ENCODE peak calls at places on chromosome 16, in six cellular contexts. One of them, this sample, is unnamed.

GRCh38 chr16:70793851-70794502 is 7.0 kb downstream of the VAC14 start:
- DNase-seq in heart left ventricle: no peak
- DNase-seq in OCI-LY7: no peak
- DNase-seq in fibroblast of lung: no peak
- DNase-seq in MM.1S: peak; percentile 59
- DNase-seq in stomach: no peak
- DNase-seq in this sample: no peak

GRCh38 chr16:47779201-47780016 is 318.3 kb downstream of the PHKB start:
- DNase-seq in heart left ventricle: no peak
- DNase-seq in fibroblast of lung: peak; percentile 52
- DNase-seq in stomach: no peak
- DNase-seq in OCI-LY7: no peak
- DNase-seq in MM.1S: peak; percentile 57
- DNase-seq in this sample: no peak

GRCh38 chr16:70726869-70727494 is 41.1 kb upstream of the MTSS2 start:
- DNase-seq in stomach: no peak
- DNase-seq in OCI-LY7: no peak
- DNase-seq in heart left ventricle: peak; percentile 64
- DNase-seq in MM.1S: no peak
- DNase-seq in fibroblast of lung: no peak
- DNase-seq in this sample: peak; percentile 78

GRCh38 chr16:55051571-55051970 is 120.9 kb downstream of the IRX5 start:
- DNase-seq in stomach: no peak
- DNase-seq in heart left ventricle: no peak
- DNase-seq in fibroblast of lung: no peak
- DNase-seq in MM.1S: no peak
- DNase-seq in OCI-LY7: no peak
- DNase-seq in this sample: no peak

GRCh38 chr16:49620158-49620867 is 235.6 kb downstream of the ZNF423 start:
- DNase-seq in MM.1S: no peak
- DNase-seq in OCI-LY7: no peak
- DNase-seq in stomach: peak; percentile 72
- DNase-seq in fibroblast of lung: peak; percentile 76
- DNase-seq in heart left ventricle: peak; percentile 71
- DNase-seq in this sample: peak; percentile 93

GRCh38 chr16:13181432-13181831 is 280.0 kb downstream of the SHISA9 start:
- DNase-seq in MM.1S: no peak
- DNase-seq in heart left ventricle: no peak
- DNase-seq in fibroblast of lung: no peak
- DNase-seq in stomach: no peak
- DNase-seq in OCI-LY7: no peak
- DNase-seq in this sample: no peak

GRCh38 chr16:11386791-11387546 is 41.7 kb downstream of the RMI2 start:
- DNase-seq in MM.1S: no peak
- DNase-seq in stomach: peak; percentile 57
- DNase-seq in fibroblast of lung: no peak
- DNase-seq in OCI-LY7: peak; percentile 40
- DNase-seq in heart left ventricle: no peak
- DNase-seq in this sample: peak; percentile 58

GRCh38 chr16:50688083-50688482 is 5.3 kb upstream of the NOD2 start:
- DNase-seq in heart left ventricle: peak; percentile 14
- DNase-seq in fibroblast of lung: no peak
- DNase-seq in OCI-LY7: no peak
- DNase-seq in MM.1S: no peak
- DNase-seq in stomach: no peak
- DNase-seq in this sample: no peak

GRCh38 chr16:27048316-27048715 is 18.4 kb upstream of the C16orf82 start:
- DNase-seq in stomach: no peak
- DNase-seq in MM.1S: no peak
- DNase-seq in fibroblast of lung: no peak
- DNase-seq in heart left ventricle: no peak
- DNase-seq in OCI-LY7: no peak
- DNase-seq in this sample: no peak

GRCh38 chr16:68972720-68973119 is 129.4 kb downstream of the TANGO6 start:
- DNase-seq in heart left ventricle: peak; percentile 20
- DNase-seq in OCI-LY7: no peak
- DNase-seq in stomach: no peak
- DNase-seq in fibroblast of lung: peak; percentile 78
- DNase-seq in MM.1S: no peak
- DNase-seq in this sample: no peak

GRCh38 chr16:55503726-55504553 is 4.9 kb upstream of the LPCAT2 start:
- DNase-seq in MM.1S: no peak
- DNase-seq in stomach: no peak
- DNase-seq in OCI-LY7: no peak
- DNase-seq in heart left ventricle: no peak
- DNase-seq in fibroblast of lung: no peak
- DNase-seq in this sample: no peak

GRCh38 chr16:26765087-26765486 is 301.6 kb upstream of the C16orf82 start:
- DNase-seq in OCI-LY7: peak; percentile 10
- DNase-seq in heart left ventricle: no peak
- DNase-seq in fibroblast of lung: no peak
- DNase-seq in stomach: no peak
- DNase-seq in MM.1S: no peak
- DNase-seq in this sample: no peak

GRCh38 chr16:77221482-77221881 is 22.3 kb downstream of the SYCE1L start:
- DNase-seq in OCI-LY7: no peak
- DNase-seq in MM.1S: no peak
- DNase-seq in heart left ventricle: no peak
- DNase-seq in fibroblast of lung: no peak
- DNase-seq in stomach: no peak
- DNase-seq in this sample: no peak

GRCh38 chr16:31421587-31421986 is 6.6 kb downstream of the COX6A2 start:
- DNase-seq in heart left ventricle: no peak
- DNase-seq in MM.1S: no peak
- DNase-seq in OCI-LY7: no peak
- DNase-seq in stomach: no peak
- DNase-seq in fibroblast of lung: no peak
- DNase-seq in this sample: no peak

GRCh38 chr16:55832788-55833583 is at the start of gene CES1:
- DNase-seq in MM.1S: no peak
- DNase-seq in heart left ventricle: peak; percentile 39
- DNase-seq in fibroblast of lung: no peak
- DNase-seq in stomach: no peak
- DNase-seq in OCI-LY7: no peak
- DNase-seq in this sample: peak; percentile 90

GRCh38 chr16:78503501-78504110 is 404.2 kb downstream of the WWOX start:
- DNase-seq in fibroblast of lung: peak; percentile 45
- DNase-seq in stomach: peak; percentile 61
- DNase-seq in MM.1S: peak; percentile 16
- DNase-seq in heart left ventricle: peak; percentile 53
- DNase-seq in OCI-LY7: peak; percentile 39
- DNase-seq in this sample: no peak

GRCh38 chr16:81519298-81520150 is 74.9 kb downstream of the CMIP start:
- DNase-seq in OCI-LY7: peak; percentile 41
- DNase-seq in fibroblast of lung: no peak
- DNase-seq in MM.1S: peak; percentile 27
- DNase-seq in stomach: no peak
- DNase-seq in heart left ventricle: no peak
- DNase-seq in this sample: no peak

GRCh38 chr16:85436636-85437160 is 176.4 kb upstream of the GSE1 start:
- DNase-seq in stomach: peak; percentile 57
- DNase-seq in fibroblast of lung: no peak
- DNase-seq in heart left ventricle: peak; percentile 49
- DNase-seq in OCI-LY7: no peak
- DNase-seq in MM.1S: no peak
- DNase-seq in this sample: no peak
- H3K4me1 ChIP-seq in stomach: peaks cover 22% of the 10 kb centered on the region
- H3K4me1 ChIP-seq in fibroblast of lung: no peaks in the 10 kb centered on the region
- H3K4me1 ChIP-seq in heart left ventricle: no peaks in the 10 kb centered on the region
- H3K4me1 ChIP-seq in OCI-LY7: no peaks in the 10 kb centered on the region
- H3K4me1 ChIP-seq in MM.1S: no peaks in the 10 kb centered on the region
- H3K4me1 ChIP-seq in this sample: no peaks in the 10 kb centered on the region

DNA sequence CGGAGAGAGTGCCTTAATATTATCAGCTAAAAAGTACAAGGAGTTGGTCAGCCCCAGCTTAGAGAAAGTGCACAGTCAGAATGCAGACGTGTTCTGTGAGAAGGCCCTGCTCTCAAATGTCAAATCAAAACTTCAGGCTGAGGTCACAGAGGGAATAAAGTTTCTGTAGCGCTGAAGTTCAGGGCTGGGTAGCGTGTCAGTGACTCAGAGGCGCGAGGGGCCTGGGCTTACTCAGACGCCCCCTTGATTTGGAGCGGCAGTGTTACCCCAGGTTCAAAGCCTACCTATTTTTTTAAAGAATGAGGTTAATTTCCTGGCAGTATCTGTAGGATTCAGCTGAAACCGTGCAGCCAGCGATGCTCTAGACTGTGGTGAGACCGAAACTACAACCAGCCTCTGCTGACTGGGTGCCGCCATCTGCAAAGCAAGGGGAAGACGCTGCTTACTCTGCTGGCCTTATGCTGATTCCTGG is 4.8 kb downstream of the CIAO3 start:
- DNase-seq in heart left ventricle: no peak
- DNase-seq in stomach: no peak
- DNase-seq in OCI-LY7: no peak
- DNase-seq in MM.1S: peak; percentile 88
- DNase-seq in fibroblast of lung: no peak
- DNase-seq in this sample: no peak
- H3K4me1 ChIP-seq in heart left ventricle: peaks cover 11% of the 10 kb centered on the region
- H3K4me1 ChIP-seq in stomach: peaks cover 10% of the 10 kb centered on the region
- H3K4me1 ChIP-seq in OCI-LY7: peaks cover 43% of the 10 kb centered on the region
- H3K4me1 ChIP-seq in MM.1S: peaks cover 38% of the 10 kb centered on the region
- H3K4me1 ChIP-seq in fibroblast of lung: no peaks in the 10 kb centered on the region
- H3K4me1 ChIP-seq in this sample: peaks cover 9% of the 10 kb centered on the region

GRCh38 chr16:2042171-2042570 is 5.5 kb downstream of the NTHL1 start:
- DNase-seq in fibroblast of lung: no peak
- DNase-seq in stomach: peak; percentile 82
- DNase-seq in heart left ventricle: peak; percentile 75
- DNase-seq in MM.1S: no peak
- DNase-seq in OCI-LY7: no peak
- DNase-seq in this sample: no peak
- H3K4me1 ChIP-seq in fibroblast of lung: peaks cover 36% of the 10 kb centered on the region
- H3K4me1 ChIP-seq in stomach: peaks cover 67% of the 10 kb centered on the region
- H3K4me1 ChIP-seq in heart left ventricle: peaks cover 72% of the 10 kb centered on the region
- H3K4me1 ChIP-seq in MM.1S: no peaks in the 10 kb centered on the region
- H3K4me1 ChIP-seq in OCI-LY7: peaks cover 11% of the 10 kb centered on the region
- H3K4me1 ChIP-seq in this sample: peaks cover 29% of the 10 kb centered on the region

DNA sequence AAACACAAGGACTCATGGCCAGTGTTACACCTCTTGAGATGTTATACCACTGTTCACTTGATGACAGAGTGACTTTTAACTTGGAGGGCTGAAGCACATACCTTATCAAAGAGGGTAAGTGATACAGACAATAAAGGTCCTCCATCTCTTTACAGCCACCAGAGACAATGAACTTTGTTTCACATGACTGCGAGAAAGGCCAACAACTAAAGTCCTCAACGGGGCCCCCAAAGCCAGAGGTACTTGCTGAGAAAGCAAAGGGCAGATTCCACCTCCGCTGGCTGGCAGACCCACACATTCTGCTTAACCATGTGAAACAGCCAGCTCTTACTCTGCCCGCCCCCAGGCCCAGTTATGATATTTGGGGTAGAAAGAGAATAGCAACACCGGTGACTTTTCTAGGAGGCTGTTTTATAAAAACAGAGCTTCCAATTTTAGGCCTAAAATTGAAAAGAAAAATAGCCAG is 21.4 kb downstream of the DCUN1D3 start:
- DNase-seq in stomach: no peak
- DNase-seq in MM.1S: no peak
- DNase-seq in fibroblast of lung: no peak
- DNase-seq in OCI-LY7: no peak
- DNase-seq in heart left ventricle: no peak
- DNase-seq in this sample: no peak
- H3K4me1 ChIP-seq in stomach: peaks cover 48% of the 10 kb centered on the region
- H3K4me1 ChIP-seq in MM.1S: peaks cover 17% of the 10 kb centered on the region
- H3K4me1 ChIP-seq in fibroblast of lung: peaks cover 9% of the 10 kb centered on the region
- H3K4me1 ChIP-seq in OCI-LY7: peaks cover 20% of the 10 kb centered on the region
- H3K4me1 ChIP-seq in heart left ventricle: peaks cover 17% of the 10 kb centered on the region
- H3K4me1 ChIP-seq in this sample: peaks cover 26% of the 10 kb centered on the region

GRCh38 chr16:4377573-4378146 is 6.0 kb downstream of the VASN start:
- DNase-seq in heart left ventricle: no peak
- DNase-seq in OCI-LY7: no peak
- DNase-seq in MM.1S: no peak
- DNase-seq in fibroblast of lung: no peak
- DNase-seq in stomach: peak; percentile 53
- DNase-seq in this sample: no peak
- H3K4me1 ChIP-seq in heart left ventricle: peaks cover 45% of the 10 kb centered on the region
- H3K4me1 ChIP-seq in OCI-LY7: peaks cover 8% of the 10 kb centered on the region
- H3K4me1 ChIP-seq in MM.1S: no peaks in the 10 kb centered on the region
- H3K4me1 ChIP-seq in fibroblast of lung: peaks cover 48% of the 10 kb centered on the region
- H3K4me1 ChIP-seq in stomach: peaks cover 64% of the 10 kb centered on the region
- H3K4me1 ChIP-seq in this sample: peaks cover 42% of the 10 kb centered on the region

GRCh38 chr16:72936408-72936807 is 111.5 kb downstream of the ZFHX3 start:
- DNase-seq in OCI-LY7: no peak
- DNase-seq in fibroblast of lung: no peak
- DNase-seq in heart left ventricle: no peak
- DNase-seq in stomach: no peak
- DNase-seq in MM.1S: no peak
- DNase-seq in this sample: no peak

GRCh38 chr16:72939247-72939646 is 108.7 kb downstream of the ZFHX3 start:
- DNase-seq in heart left ventricle: peak; percentile 37
- DNase-seq in OCI-LY7: no peak
- DNase-seq in stomach: no peak
- DNase-seq in MM.1S: no peak
- DNase-seq in fibroblast of lung: peak; percentile 42
- DNase-seq in this sample: no peak

GRCh38 chr16:72937360-72937759 is 110.6 kb downstream of the ZFHX3 start:
- DNase-seq in fibroblast of lung: no peak
- DNase-seq in stomach: no peak
- DNase-seq in heart left ventricle: no peak
- DNase-seq in MM.1S: no peak
- DNase-seq in OCI-LY7: no peak
- DNase-seq in this sample: no peak

GRCh38 chr16:72935896-72936295 is 112.0 kb downstream of the ZFHX3 start:
- DNase-seq in MM.1S: no peak
- DNase-seq in OCI-LY7: no peak
- DNase-seq in heart left ventricle: no peak
- DNase-seq in stomach: no peak
- DNase-seq in fibroblast of lung: no peak
- DNase-seq in this sample: peak; percentile 70

DNA sequence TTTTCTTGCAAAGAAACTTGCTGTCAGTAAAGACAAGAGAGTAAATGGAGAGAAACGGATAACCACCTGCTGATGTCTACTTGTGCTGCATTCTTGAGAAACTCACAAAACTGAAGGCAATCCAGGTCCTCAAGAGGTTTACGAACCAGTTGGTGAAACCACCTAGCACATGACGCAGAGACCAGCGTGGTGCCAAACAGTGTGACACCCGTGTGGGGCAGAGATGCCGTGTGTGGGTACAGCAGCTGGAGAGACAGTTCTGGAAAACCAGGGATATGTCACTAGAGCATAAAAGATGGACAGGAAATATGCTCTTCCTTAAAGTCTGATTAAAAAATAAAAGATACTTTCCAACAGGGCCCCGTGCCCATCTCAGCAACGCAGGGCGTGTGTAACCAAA is 110.0 kb downstream of the ZFHX3 start:
- DNase-seq in MM.1S: no peak
- DNase-seq in fibroblast of lung: no peak
- DNase-seq in OCI-LY7: no peak
- DNase-seq in heart left ventricle: no peak
- DNase-seq in stomach: no peak
- DNase-seq in this sample: no peak
- H3K4me1 ChIP-seq in MM.1S: no peaks in the 10 kb centered on the region
- H3K4me1 ChIP-seq in fibroblast of lung: peaks cover 14% of the 10 kb centered on the region
- H3K4me1 ChIP-seq in OCI-LY7: no peaks in the 10 kb centered on the region
- H3K4me1 ChIP-seq in heart left ventricle: peaks cover 32% of the 10 kb centered on the region
- H3K4me1 ChIP-seq in stomach: peaks cover 35% of the 10 kb centered on the region
- H3K4me1 ChIP-seq in this sample: peaks cover 63% of the 10 kb centered on the region

GRCh38 chr16:72938426-72939164 is 109.3 kb downstream of the ZFHX3 start:
- DNase-seq in MM.1S: no peak
- DNase-seq in stomach: peak; percentile 46
- DNase-seq in fibroblast of lung: peak; percentile 88
- DNase-seq in OCI-LY7: no peak
- DNase-seq in heart left ventricle: peak; percentile 89
- DNase-seq in this sample: peak; percentile 96
- H3K4me1 ChIP-seq in MM.1S: no peaks in the 10 kb centered on the region
- H3K4me1 ChIP-seq in stomach: peaks cover 35% of the 10 kb centered on the region
- H3K4me1 ChIP-seq in fibroblast of lung: peaks cover 14% of the 10 kb centered on the region
- H3K4me1 ChIP-seq in OCI-LY7: no peaks in the 10 kb centered on the region
- H3K4me1 ChIP-seq in heart left ventricle: peaks cover 32% of the 10 kb centered on the region
- H3K4me1 ChIP-seq in this sample: peaks cover 63% of the 10 kb centered on the region